ENCODE peak calls at places on chromosomes 7 and 10, in eight cellular contexts. E is Panc1, M is tibial nerve, S is Peyer's patch, C is left ventricle myocardium inferior, Y is psoas muscle, D is lower lobe of right lung, R is endothelial cell of umbilical vein. W is an unnamed sample. For H3K27me3, the result is how much of the 10 kb centered on the place peaks cover.

GRCh38 chr7:35571596-35572240 is 123.2 kb downstream of the HERPUD2 start:
- DNase-seq in M (no peak), Y (no peak), D (no peak), S (no peak), R (no peak), C (no peak), E (no peak), W (no peak)

GRCh38 chr10:60570272-60570865 is 180.7 kb upstream of the ANK3 start:
- DNase-seq in S (no peak), Y (no peak), M (no peak), D (no peak), E (no peak), C (no peak), R (no peak), W (no peak)

GRCh38 chr7:80127412-80128150 is 7.0 kb upstream of the GNAI1 start:
- DNase-seq in C (no peak), D (no peak), Y (no peak), M (no peak), S (no peak), R (no peak), E (no peak), W (no peak)

GRCh38 chr7:45098983-45099839 is 10.4 kb upstream of the NACAD start:
- DNase-seq in Y (no peak), S (no peak), M (no peak), D (peak), E (no peak), C (no peak), R (no peak), W (no peak)

GRCh38 chr10:100186813-100187212 is 984 bp upstream of the ERLIN1 start:
- DNase-seq in E (no peak), C (no peak), S (peak), D (no peak), M (no peak), R (no peak), Y (peak), W (peak)

GRCh38 chr7:109579876-109580275 is 1010.2 kb downstream of the DNAJB9 start:
- DNase-seq in C (no peak), S (no peak), D (no peak), R (no peak), Y (no peak), M (no peak), E (no peak), W (no peak)

GRCh38 chr10:95273393-95274312 is 17.1 kb downstream of the PDLIM1 start:
- DNase-seq in M (peak), E (no peak), S (no peak), Y (peak), D (no peak), C (no peak), R (peak), W (no peak)

GRCh38 chr10:17250736-17251135 is 22.7 kb downstream of the VIM start:
- DNase-seq in Y (no peak), R (peak), C (no peak), E (no peak), S (no peak), D (no peak), M (no peak), W (no peak)

GRCh38 chr10:49486009-49486408 is 52.9 kb downstream of the ERCC6 start:
- DNase-seq in Y (no peak), E (no peak), S (no peak), R (no peak), M (no peak), D (no peak), C (no peak), W (no peak)

GRCh38 chr10:86209726-86210125 is 156.9 kb downstream of the GRID1 start:
- DNase-seq in E (no peak), Y (no peak), S (no peak), R (no peak), M (no peak), C (no peak), D (peak), W (no peak)

GRCh38 chr7:40990841-40991240 is 712.0 kb downstream of the INHBA start:
- DNase-seq in E (no peak), C (no peak), S (no peak), D (no peak), R (no peak), M (no peak), Y (no peak), W (no peak)

GRCh38 chr10:64041185-64041988 is 520.2 kb downstream of the REEP3 start:
- DNase-seq in M (peak), E (peak), R (peak), C (peak), S (peak), D (peak), Y (peak), W (peak)

GRCh38 chr7:130982160-130982638 is 248.2 kb upstream of the KLF14 start:
- DNase-seq in C (no peak), Y (no peak), M (no peak), D (no peak), S (no peak), R (peak), E (no peak), W (no peak)

GRCh38 chr7:77537595-77538185 is 595 bp downstream of the PTPN12 start:
- DNase-seq in S (peak), D (peak), Y (no peak), E (no peak), C (peak), R (no peak), M (peak), W (peak)

GRCh38 chr7:90574136-90574819 is 21.8 kb upstream of the CDK14 start:
- DNase-seq in E (no peak), S (no peak), M (no peak), Y (no peak), D (no peak), R (no peak), C (peak), W (no peak)

GRCh38 chr7:90570373-90570959 is 25.7 kb upstream of the CDK14 start:
- DNase-seq in R (no peak), S (no peak), D (no peak), E (no peak), C (no peak), M (no peak), Y (no peak), W (no peak)

GRCh38 chr7:90580051-90580450 is 16.1 kb upstream of the CDK14 start:
- DNase-seq in D (no peak), C (no peak), E (no peak), S (no peak), R (no peak), M (no peak), Y (no peak), W (no peak)

GRCh38 chr7:90579181-90579688 is 16.9 kb upstream of the CDK14 start:
- DNase-seq in S (no peak), M (no peak), C (no peak), R (peak), E (no peak), D (no peak), Y (no peak), W (no peak)

DNA sequence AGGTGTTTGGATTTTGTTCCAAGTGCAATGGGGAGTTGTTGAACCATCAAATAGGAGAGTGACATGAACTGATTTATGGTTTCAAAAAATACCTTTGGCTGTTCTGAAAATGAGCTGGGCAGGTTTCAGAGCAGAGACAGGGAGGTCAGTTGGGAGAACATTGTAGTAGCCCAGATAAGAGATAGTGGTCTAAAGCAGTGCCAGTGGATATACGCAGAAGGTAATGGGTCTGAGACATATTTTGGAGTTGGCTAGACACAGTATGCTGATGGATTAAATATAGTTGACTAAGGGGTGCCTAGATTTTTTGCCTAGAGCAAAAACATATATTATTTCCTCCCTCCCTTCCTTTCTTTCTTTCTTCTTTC is 21.3 kb upstream of the CDK14 start:
- DNase-seq in D (no peak), E (no peak), M (no peak), S (no peak), R (no peak), Y (no peak), C (no peak), W (no peak)
- H3K4me3 ChIP-seq in D (no peak), E (no peak), M (no peak), S (no peak), R (no peak), Y (no peak), C (no peak), W (no peak)

GRCh38 chr7:17186745-17187144 is 111.7 kb upstream of the AHR start:
- DNase-seq in C (no peak), E (no peak), R (no peak), S (no peak), D (no peak), M (no peak), Y (no peak), W (no peak)
- TF ChIP-seq CTCF in C (no peak), E (peak), R (no peak), S (no peak), D (no peak), M (no peak), Y (no peak), W (no peak)

DNA sequence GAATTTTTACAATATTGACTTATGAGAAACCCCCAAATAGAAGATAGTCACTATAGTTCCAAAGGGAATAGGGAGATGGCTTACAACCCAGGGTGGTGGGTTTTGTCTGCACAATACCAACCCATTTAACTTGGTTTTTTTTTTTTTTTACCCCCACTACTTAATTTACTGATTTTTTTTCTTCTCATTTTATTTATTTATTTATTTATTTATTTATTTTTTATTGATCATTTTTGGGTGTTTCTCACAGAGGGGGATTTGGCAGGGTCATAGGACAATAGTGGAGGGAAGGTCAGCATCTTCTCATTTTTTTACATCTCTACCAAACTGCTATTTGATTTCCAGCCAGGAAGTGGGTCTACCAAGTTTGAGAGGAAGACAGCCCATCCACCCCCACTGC is 77.9 kb downstream of the FAM204A start:
- DNase-seq in C (no peak), D (no peak), E (no peak), Y (no peak), R (no peak), M (no peak), S (no peak), W (no peak)
- H3K27me3 ChIP-seq in C (half or more), D (under half), E (under half), Y (under half), R (under half), M (under half), S (under half), W (under half)

DNA sequence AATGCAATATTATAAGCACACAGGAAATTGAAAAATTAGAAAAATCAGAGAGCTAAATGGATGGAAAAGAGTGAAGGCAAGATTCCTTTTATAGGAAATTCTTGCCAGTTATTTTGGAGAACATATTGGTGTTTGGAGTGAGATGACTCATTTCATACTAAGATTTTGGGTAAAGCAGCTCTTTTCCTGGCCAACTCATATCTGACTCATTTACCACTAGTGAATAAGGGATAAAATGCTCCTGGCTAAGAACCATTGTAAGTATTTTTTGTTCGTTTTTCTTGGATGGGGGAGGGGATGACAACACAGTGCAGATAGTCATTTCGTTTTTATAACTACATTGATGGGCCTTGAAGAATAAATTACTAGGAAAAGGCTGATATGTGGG is 139.3 kb downstream of the TWIST1 start:
- DNase-seq in Y (no peak), S (no peak), M (no peak), C (no peak), E (no peak), D (no peak), R (peak), W (no peak)
- H3K4me3 ChIP-seq in Y (no peak), S (no peak), M (no peak), C (no peak), E (no peak), D (no peak), R (no peak), W (no peak)

GRCh38 chr7:20158684-20159083 is 58.5 kb downstream of the MACC1 start:
- DNase-seq in R (peak), D (no peak), M (no peak), S (no peak), Y (no peak), E (no peak), C (no peak), W (no peak)
- TF ChIP-seq CTCF in R (no peak), D (peak), M (no peak), S (peak), Y (no peak), E (no peak), C (peak), W (peak)

GRCh38 chr10:71666607-71667373 is 52.8 kb downstream of the C10orf105 start:
- DNase-seq in S (peak), E (no peak), M (no peak), D (no peak), R (no peak), C (no peak), Y (no peak), W (peak)
- H3K27me3 ChIP-seq in S (under half), E (under half), M (under half), D (under half), R (under half), C (under half), Y (under half), W (under half)

GRCh38 chr7:128373588-128373987 is 12.1 kb upstream of the PRRT4 start:
- DNase-seq in E (no peak), D (no peak), M (no peak), S (no peak), Y (no peak), C (no peak), R (no peak), W (no peak)
- H3K4me3 ChIP-seq in E (no peak), D (no peak), M (no peak), S (no peak), Y (no peak), C (no peak), R (no peak), W (no peak)

GRCh38 chr10:112183329-112184051 is at the start of gene GPAM:
- DNase-seq in S (peak), C (peak), E (peak), Y (peak), M (peak), R (peak), D (peak), W (peak)
- TF ChIP-seq CTCF in S (peak), C (no peak), E (no peak), Y (no peak), M (peak), R (no peak), D (no peak), W (no peak)

GRCh38 chr10:103497161-103497915 is 3.8 kb downstream of the NEURL1 start:
- DNase-seq in C (no peak), R (no peak), M (no peak), E (no peak), Y (no peak), D (no peak), S (no peak), W (no peak)

GRCh38 chr10:103493362-103493871 is at the start of gene NEURL1:
- DNase-seq in E (no peak), Y (no peak), C (no peak), M (no peak), R (no peak), D (no peak), S (no peak), W (no peak)

GRCh38 chr10:103492655-103493261 is 747 bp upstream of the NEURL1 start:
- DNase-seq in Y (no peak), S (no peak), M (no peak), R (no peak), C (no peak), D (no peak), E (no peak), W (no peak)

GRCh38 chr10:103493911-103494877 is 689 bp downstream of the NEURL1 start:
- DNase-seq in Y (no peak), E (no peak), R (no peak), D (no peak), C (no peak), S (no peak), M (no peak), W (peak)

DNA sequence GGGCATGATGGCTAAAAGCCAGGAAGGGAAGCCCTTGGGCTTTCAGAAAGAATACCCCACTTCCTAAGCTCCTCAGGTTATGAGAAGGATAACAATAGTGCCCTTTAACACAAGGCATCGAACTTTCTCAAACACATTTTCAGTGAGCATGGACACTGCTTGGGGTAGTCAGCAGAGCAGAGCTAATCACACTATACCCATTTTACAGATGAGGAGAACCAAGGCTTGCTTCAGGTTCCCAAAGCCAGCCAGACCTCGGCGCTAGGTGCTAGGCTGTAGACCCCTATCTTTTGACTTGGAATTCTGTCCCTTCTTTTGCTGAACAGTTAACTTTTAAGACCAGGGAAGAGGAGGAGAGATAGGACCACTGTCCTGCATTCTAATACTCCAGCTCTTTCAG is 1.8 kb downstream of the NEURL1 start:
- DNase-seq in C (no peak), M (no peak), E (no peak), D (no peak), R (no peak), Y (no peak), S (no peak), W (no peak)
- H3K27me3 ChIP-seq in C (half or more), M (half or more), E (under half), D (under half), R (under half), Y (under half), S (under half), W (under half)

GRCh38 chr10:127813290-127813689 is 76.3 kb downstream of the FOXI2 start:
- DNase-seq in C (no peak), E (no peak), D (no peak), Y (no peak), R (peak), M (no peak), S (no peak), W (no peak)
- H3K4me3 ChIP-seq in C (no peak), E (no peak), D (no peak), Y (no peak), R (no peak), M (no peak), S (no peak), W (no peak)